ENCODE peak calls at places on chromosomes 16 and 17, in seven cellular contexts. J, G, Q, W, E, U and N are unnamed samples.

GRCh38 chr17:77963441-77963840 is 4.9 kb downstream of the TNRC6C start:
- DNase-seq in J (peak; percentile 25), Q (no peak), G (peak; percentile 75), E (no peak), W (peak; percentile 59), U (no peak), N (no peak)

GRCh38 chr17:37358098-37358829 is 17.5 kb upstream of the C17orf78 start:
- DNase-seq in W (peak; percentile 48), G (no peak), U (peak; percentile 23), Q (no peak), J (peak; percentile 80), E (peak; percentile 60), N (peak; percentile 36)

GRCh38 chr17:44831270-44831770 is 1.2 kb upstream of the GJC1 start:
- DNase-seq in U (no peak), G (no peak), J (no peak), E (no peak), W (no peak), Q (no peak), N (no peak)

GRCh38 chr16:67884684-67885083 is at the start of gene NRN1L:
- DNase-seq in W (peak; percentile 70), G (no peak), U (peak; percentile 92), Q (no peak), E (peak; percentile 34), J (no peak), N (peak; percentile 78)

GRCh38 chr17:37134050-37134449 is 185.3 kb downstream of the AATF start:
- DNase-seq in Q (no peak), U (no peak), E (no peak), J (no peak), G (no peak), W (no peak), N (no peak)

GRCh38 chr16:9107025-9107970 is 15.9 kb downstream of the HAPSTR1 start:
- DNase-seq in J (no peak), U (no peak), W (no peak), Q (no peak), E (no peak), G (no peak), N (no peak)

GRCh38 chr17:34313164-34313563 is 6.1 kb upstream of the CCL8 start:
- DNase-seq in J (no peak), W (no peak), U (no peak), E (no peak), G (no peak), Q (no peak), N (no peak)

GRCh38 chr17:41654134-41654907 is 29.9 kb upstream of the KRT17 start:
- DNase-seq in Q (no peak), E (peak; percentile 24), U (no peak), J (no peak), G (no peak), W (peak; percentile 85), N (no peak)

GRCh38 chr17:47735536-47736011 is 2.5 kb downstream of the TBX21 start:
- DNase-seq in E (no peak), J (no peak), Q (peak; percentile 55), U (no peak), G (no peak), W (no peak), N (no peak)

GRCh38 chr17:78803161-78803845 is 21.2 kb upstream of the CYTH1 start:
- DNase-seq in G (no peak), E (no peak), U (no peak), Q (no peak), J (no peak), W (no peak), N (no peak)

GRCh38 chr17:43564080-43564594 is 18.0 kb upstream of the ETV4 start:
- DNase-seq in E (no peak), Q (no peak), J (no peak), W (no peak), U (no peak), G (no peak), N (no peak)

GRCh38 chr16:27649021-27649420 is 99.1 kb downstream of the KATNIP start:
- DNase-seq in E (no peak), U (no peak), G (no peak), J (no peak), Q (no peak), W (no peak), N (no peak)

GRCh38 chr17:77315551-77316190 is 174.9 kb downstream of the SEC14L1 start:
- DNase-seq in Q (no peak), W (no peak), J (no peak), G (no peak), U (no peak), E (no peak), N (no peak)

GRCh38 chr16:50300942-50301625 is 34.7 kb downstream of the ADCY7 start:
- DNase-seq in J (no peak), Q (no peak), W (no peak), E (no peak), G (no peak), U (no peak), N (no peak)

GRCh38 chr17:45320931-45321461 is 4.2 kb upstream of the MAP3K14 start:
- DNase-seq in G (peak; percentile 97), Q (no peak), E (no peak), J (no peak), W (peak; percentile 96), U (no peak), N (peak; percentile 54)

GRCh38 chr16:63697736-63698135 is 1424.1 kb downstream of the CDH11 start:
- DNase-seq in J (no peak), Q (no peak), W (no peak), G (no peak), E (no peak), U (no peak), N (no peak)

GRCh38 chr17:80718428-80718827 is 173.8 kb downstream of the RPTOR start:
- DNase-seq in Q (no peak), E (no peak), W (peak; percentile 24), J (no peak), U (no peak), G (no peak), N (no peak)

GRCh38 chr17:70054961-70055360 is 20.1 kb upstream of the KCNJ16 start:
- DNase-seq in G (no peak), Q (no peak), W (no peak), U (no peak), E (no peak), J (no peak), N (no peak)

GRCh38 chr16:30700491-30700890 is 1.5 kb downstream of the SRCAP start:
- DNase-seq in G (no peak), U (peak; percentile 47), W (no peak), J (no peak), Q (no peak), E (no peak), N (no peak)